ENCODE peak calls at places on chromosomes 12 and 14, in six cellular contexts. E is astrocyte of the cerebellum, Y is A549, W is left lung, X is psoas muscle, C is OCI-LY7. M is an unnamed sample.

GRCh38 chr14:101495827-101496778 is 65.2 kb upstream of the DIO3 start:
- DNase-seq in E (no peak), Y (no peak), W (peak), X (no peak), C (no peak), M (peak)

GRCh38 chr14:25400607-25401206 is 350.8 kb upstream of the STXBP6 start:
- DNase-seq in E (peak), Y (peak), W (no peak), X (no peak), C (peak), M (no peak)

GRCh38 chr14:75610839-75611238 is 32.4 kb downstream of the FLVCR2 start:
- DNase-seq in E (no peak), Y (no peak), W (no peak), X (no peak), C (no peak), M (no peak)

GRCh38 chr12:128798543-128799341 is 25.0 kb downstream of the SLC15A4 start:
- DNase-seq in E (no peak), Y (no peak), W (no peak), X (peak), C (no peak), M (no peak)

GRCh38 chr12:71195338-71195896 is 37.6 kb upstream of the TSPAN8 start:
- DNase-seq in E (no peak), Y (no peak), W (no peak), X (no peak), C (no peak), M (no peak)

GRCh38 chr12:53048780-53049401 is 974 bp upstream of the TNS2 start:
- DNase-seq in E (no peak), Y (peak), W (no peak), X (peak), C (no peak), M (peak)

GRCh38 chr14:54570651-54571415 is 3.9 kb downstream of the SAMD4A start:
- DNase-seq in E (peak), Y (peak), W (no peak), X (no peak), C (no peak), M (no peak)

GRCh38 chr12:76878045-76878898 is 547 bp downstream of the CSRP2 start:
- DNase-seq in E (no peak), Y (peak), W (no peak), X (peak), C (peak), M (no peak)

GRCh38 chr14:29865299-29865698 is 62.3 kb downstream of the PRKD1 start:
- DNase-seq in E (no peak), Y (no peak), W (no peak), X (no peak), C (no peak), M (no peak)

GRCh38 chr12:131137836-131138637 is 184.3 kb downstream of the ADGRD1 start:
- DNase-seq in E (no peak), Y (peak), W (peak), X (no peak), C (no peak), M (no peak)

GRCh38 chr12:45336331-45336730 is 120.4 kb downstream of the ANO6 start:
- DNase-seq in E (peak), Y (peak), W (no peak), X (no peak), C (no peak), M (no peak)

GRCh38 chr14:34778744-34779143 is 64.4 kb upstream of the CFL2 start:
- DNase-seq in E (no peak), Y (no peak), W (no peak), X (no peak), C (no peak), M (no peak)

GRCh38 chr12:123043536-123044001 is 63.1 kb downstream of the ARL6IP4 start:
- DNase-seq in E (peak), Y (peak), W (peak), X (peak), C (peak), M (peak)

GRCh38 chr14:37658174-37658573 is 62.7 kb downstream of the TTC6 start:
- DNase-seq in E (no peak), Y (no peak), W (no peak), X (no peak), C (no peak), M (no peak)

GRCh38 chr12:124034297-124034696 is 61.3 kb downstream of the ZNF664 start:
- DNase-seq in E (no peak), Y (peak), W (no peak), X (no peak), C (no peak), M (no peak)

GRCh38 chr14:89620436-89620835 is 203.4 kb upstream of the FOXN3 start:
- DNase-seq in E (no peak), Y (no peak), W (no peak), X (no peak), C (no peak), M (no peak)

GRCh38 chr14:61355892-61356325 is 34.5 kb downstream of the PRKCH start:
- DNase-seq in E (no peak), Y (peak), W (no peak), X (peak), C (no peak), M (no peak)
- TF ChIP-seq CTCF in E (no peak), Y (no peak), W (no peak), X (no peak), C (no peak), M (no peak)

GRCh38 chr14:23364164-23364571 is 804 bp downstream of the EFS start:
- DNase-seq in E (no peak), Y (no peak), W (no peak), X (no peak), C (no peak), M (no peak)
- TF ChIP-seq CTCF in E (no peak), Y (no peak), W (no peak), X (no peak), C (no peak), M (no peak)

DNA sequence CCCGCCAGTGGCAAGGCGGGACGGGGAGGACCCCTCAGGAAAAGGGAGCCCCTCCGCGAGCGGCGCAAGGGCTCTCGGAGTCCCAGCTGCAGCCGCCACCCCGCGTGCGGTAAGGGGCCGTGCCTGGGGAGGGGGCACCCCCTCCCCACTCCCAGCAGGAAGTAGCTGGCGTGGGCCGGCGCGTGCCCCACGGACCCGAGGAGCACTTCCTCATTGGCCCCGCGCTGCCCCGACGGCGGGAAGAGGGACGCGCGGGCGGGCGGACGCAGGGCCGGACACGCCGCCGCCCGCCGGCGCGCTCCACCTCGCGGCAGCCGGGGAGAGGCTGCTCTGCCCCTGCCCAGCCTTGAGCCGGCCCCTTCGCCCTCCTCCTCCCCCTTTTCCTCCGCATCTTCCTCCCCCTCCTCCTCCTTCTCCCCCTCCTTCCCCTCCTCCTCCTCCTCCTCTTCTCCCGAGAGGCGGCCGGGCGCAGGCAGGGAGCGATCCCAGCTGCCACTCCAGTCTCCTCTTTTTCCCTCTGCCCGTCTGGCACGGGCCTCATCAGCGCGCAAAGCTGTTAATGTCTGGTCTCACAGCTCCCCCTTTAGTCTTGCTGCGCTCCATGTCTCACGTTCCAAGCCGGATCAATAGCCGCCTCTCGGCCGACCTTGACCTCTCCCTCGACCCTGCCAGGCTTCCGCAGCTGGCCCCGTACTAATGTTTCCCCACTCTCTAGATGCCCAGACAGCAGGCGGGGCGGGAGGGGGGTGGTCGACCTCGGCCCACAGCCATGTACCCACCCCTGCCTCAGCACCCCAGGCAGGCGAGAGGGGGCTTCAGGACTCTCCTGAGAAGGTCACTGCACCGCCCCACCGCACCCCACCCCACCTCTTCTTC is 2.6 kb upstream of the BCL11B start:
- DNase-seq in E (peak), Y (peak), W (peak), X (peak), C (no peak), M (peak)
- TF ChIP-seq CTCF in E (peak), Y (peak), W (no peak), X (no peak), C (no peak), M (no peak)

GRCh38 chr12:116006141-116006540 is 271.4 kb downstream of the MED13L start:
- DNase-seq in E (no peak), Y (no peak), W (no peak), X (no peak), C (no peak), M (no peak)

GRCh38 chr12:116011217-116011616 is 266.3 kb downstream of the MED13L start:
- DNase-seq in E (no peak), Y (no peak), W (no peak), X (no peak), C (no peak), M (no peak)

GRCh38 chr12:116010467-116010866 is 267.0 kb downstream of the MED13L start:
- DNase-seq in E (no peak), Y (no peak), W (no peak), X (no peak), C (no peak), M (no peak)

GRCh38 chr12:116012757-116013156 is 264.7 kb downstream of the MED13L start:
- DNase-seq in E (no peak), Y (no peak), W (no peak), X (no peak), C (no peak), M (no peak)

DNA sequence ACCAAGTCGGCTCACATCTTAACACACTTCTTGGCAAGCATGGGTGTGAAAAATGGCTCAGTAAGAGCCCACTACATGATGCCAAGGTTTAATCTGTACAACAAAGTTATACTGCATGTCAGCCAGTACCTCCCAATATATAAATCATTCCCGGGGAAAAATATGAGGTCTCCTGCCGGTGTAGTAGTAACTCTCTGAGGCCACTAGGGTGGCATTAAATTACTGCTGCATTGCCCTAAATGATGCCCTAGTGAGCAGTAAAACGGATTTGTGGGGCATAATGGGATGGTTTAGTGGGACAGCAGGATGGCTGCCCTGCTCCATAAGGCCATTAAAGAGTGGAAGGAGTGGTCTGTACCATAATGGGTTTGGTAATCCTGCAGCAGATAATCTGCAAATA is 267.7 kb downstream of the MED13L start:
- DNase-seq in E (no peak), Y (peak), W (no peak), X (no peak), C (no peak), M (no peak)
- TF ChIP-seq CTCF in E (peak), Y (no peak), W (no peak), X (no peak), C (peak), M (peak)

GRCh38 chr12:59429766-59430165 is 166.1 kb upstream of the SLC16A7 start:
- DNase-seq in E (no peak), Y (no peak), W (no peak), X (no peak), C (no peak), M (no peak)

GRCh38 chr12:59432057-59432456 is 163.8 kb upstream of the SLC16A7 start:
- DNase-seq in E (no peak), Y (no peak), W (no peak), X (no peak), C (no peak), M (no peak)

GRCh38 chr12:59425798-59426197 is 170.0 kb upstream of the SLC16A7 start:
- DNase-seq in E (no peak), Y (no peak), W (no peak), X (no peak), C (no peak), M (no peak)

DNA sequence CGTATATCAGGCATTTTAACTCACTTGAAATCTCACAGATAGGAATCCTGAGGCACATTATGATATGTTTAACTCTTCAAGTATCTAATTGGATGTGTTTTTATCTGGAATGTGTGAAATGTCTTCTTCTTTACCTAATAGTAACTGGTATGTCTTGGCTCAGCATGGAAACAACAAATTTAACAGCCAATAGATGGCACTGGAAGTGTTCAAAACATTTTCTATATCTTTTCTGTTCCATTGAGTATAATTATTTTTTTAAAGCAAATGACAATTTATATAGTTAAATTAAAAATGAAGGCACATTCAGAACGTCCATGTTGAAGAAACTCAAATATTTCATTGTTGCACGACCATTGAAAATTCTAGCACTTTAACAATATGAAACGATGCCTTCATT is 164.6 kb upstream of the SLC16A7 start:
- DNase-seq in E (no peak), Y (no peak), W (no peak), X (no peak), C (peak), M (no peak)
- TF ChIP-seq CTCF in E (no peak), Y (no peak), W (no peak), X (no peak), C (peak), M (peak)

DNA sequence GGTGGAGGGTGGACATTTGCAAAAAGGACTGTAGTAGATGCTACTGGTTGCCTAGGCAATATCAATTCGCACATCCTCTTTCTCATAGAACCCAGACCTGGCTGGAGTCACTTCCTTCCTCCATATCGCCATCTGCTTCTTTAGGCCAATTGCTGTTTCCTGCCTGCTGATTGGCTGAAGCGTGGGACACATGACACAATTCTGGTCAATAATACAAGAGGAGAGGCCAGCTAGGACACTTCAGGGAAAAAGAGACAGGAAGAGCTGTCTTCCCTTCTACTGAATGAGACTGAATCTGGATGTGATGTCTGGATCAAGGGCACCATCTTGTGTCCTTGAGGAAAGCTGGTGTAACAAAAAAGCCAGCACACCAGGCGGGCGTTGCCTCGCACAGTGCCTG is 53.8 kb downstream of the TRPV4 start:
- DNase-seq in E (no peak), Y (peak), W (no peak), X (peak), C (peak), M (no peak)
- TF ChIP-seq CTCF in E (no peak), Y (no peak), W (no peak), X (no peak), C (no peak), M (peak)

DNA sequence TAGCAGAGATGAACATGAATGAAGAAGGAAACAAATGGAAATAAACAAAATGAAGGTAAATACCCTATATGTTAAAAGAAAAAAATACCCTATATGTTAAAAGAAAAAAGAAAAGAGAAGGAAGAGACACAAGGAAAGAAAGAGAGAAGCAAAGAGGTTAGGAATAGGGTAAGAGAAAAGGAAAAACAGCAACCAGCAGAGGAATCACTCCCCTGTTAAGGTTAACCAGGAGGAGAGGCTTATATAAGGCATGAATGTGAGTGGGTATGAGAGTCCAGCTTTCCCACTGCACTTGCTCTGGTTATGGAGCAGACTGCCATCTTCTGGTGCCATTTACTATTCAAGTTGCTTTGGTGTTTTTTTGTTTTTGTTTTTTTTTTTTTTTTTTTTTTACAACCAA is 3.1 kb downstream of the PPP1R3E start:
- DNase-seq in E (no peak), Y (peak), W (no peak), X (no peak), C (peak), M (no peak)
- TF ChIP-seq CTCF in E (peak), Y (peak), W (no peak), X (peak), C (peak), M (peak)

DNA sequence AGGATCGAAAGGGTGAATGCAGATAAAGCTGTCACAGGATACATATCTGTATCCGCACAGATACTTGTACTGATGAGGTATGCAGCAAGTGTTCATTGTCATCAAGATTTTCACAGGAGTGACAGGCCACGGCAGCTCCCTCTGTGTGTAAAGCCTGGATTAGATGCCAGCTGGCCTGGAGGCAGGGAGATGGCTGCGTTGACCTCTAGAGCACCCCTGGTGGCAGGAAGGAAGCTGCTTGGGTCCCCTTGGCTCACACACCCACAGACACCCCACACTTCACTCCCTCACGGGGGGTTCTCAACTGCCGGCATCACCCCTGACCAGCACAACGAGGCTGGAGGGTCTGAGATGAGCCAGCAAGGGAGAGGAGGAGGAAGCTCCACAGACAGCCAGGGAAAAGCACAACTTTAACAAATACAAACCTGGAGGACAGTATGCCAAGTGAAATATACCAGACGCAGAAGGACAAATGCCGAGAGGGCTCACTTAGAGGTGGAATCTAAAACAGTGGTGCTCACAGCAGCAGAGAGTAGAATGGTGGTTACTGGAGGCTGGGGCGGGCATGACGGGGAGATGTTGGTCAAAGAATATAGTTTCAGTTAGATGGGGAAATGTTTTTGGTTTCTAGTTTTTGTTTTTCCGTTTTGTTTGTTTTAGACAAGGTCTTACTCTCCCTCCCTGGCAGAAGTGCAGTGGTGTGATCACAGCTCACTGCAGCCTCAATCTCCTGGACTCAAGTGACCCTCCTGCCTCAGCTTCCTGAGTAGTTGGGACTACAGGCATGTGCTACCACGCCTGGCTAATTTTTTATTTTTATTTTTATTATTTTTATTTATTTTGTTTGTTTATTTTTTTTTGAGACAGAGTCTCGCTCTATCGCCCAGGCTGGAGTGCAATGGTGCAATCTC is 45.7 kb downstream of the TEAD4 start:
- DNase-seq in E (no peak), Y (no peak), W (no peak), X (peak), C (peak), M (no peak)
- TF ChIP-seq CTCF in E (peak), Y (no peak), W (no peak), X (peak), C (peak), M (no peak)

DNA sequence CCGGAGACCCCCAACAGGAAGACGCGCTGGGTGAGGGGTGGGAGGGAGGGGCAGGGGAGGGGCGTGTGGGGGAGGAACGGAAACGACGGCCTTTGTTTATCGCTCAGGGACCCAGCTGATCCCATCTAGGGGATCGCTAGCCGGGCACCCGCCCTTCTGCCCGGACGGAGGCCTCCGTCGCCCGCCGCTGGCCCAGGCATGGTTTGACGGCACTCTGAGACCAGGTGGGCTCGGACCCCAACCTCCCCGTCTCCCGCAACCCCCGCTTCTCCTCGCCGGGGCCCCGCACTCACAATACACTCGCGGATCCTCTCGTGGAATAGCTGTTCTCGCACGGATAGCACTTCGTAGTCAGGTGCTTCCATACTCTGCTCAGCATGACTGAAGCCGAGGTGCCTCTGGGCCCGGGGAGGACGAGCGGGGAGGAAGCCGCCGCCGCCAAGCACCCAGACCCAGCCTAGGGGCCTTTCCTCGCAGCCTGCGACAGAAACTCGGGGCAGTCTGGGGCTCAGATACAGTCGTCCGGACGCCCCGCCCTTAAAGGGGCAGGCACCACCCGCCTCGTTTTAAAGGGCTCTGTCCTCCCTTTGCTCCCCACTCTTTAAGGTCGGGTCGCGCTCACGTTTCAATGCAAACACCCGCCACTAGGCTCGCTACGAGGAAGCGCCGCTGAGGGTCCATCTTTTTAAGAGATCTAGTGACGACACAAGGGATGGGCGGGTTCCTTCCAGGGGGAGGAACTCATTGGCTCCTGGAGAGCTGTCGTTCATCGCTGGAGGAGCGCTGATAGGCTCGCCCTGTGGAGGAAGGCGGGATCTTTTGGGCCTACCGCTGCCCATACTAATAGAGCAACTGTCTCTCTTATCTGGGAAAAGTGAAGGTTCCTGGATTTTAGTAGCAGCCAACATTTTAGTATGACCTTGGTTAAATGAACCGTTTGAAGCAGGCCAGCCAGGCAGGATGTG is at the start of gene LMBR1L:
- DNase-seq in E (peak), Y (peak), W (peak), X (peak), C (peak), M (peak)
- TF ChIP-seq CTCF in E (peak), Y (no peak), W (peak), X (peak), C (peak), M (peak)

M was measured in Peyer's patch.